ENCODE peak calls at places on chromosomes 1 and 21, in seven cellular contexts. O, L, F, R, C, V and U are unnamed samples.

GRCh38 chr21:38822754-38823374 is 17.1 kb downstream of the ETS2 start:
- DNase-seq in C (no peak), O (no peak), R (peak), L (no peak), F (no peak), V (no peak), U (no peak)

GRCh38 chr1:206895837-206896242 is 1.4 kb upstream of the IL24 start:
- DNase-seq in O (peak), V (no peak), L (no peak), F (no peak), C (no peak), R (no peak), U (no peak)

GRCh38 chr1:109191377-109191776 is 22.3 kb upstream of the SARS1 start:
- DNase-seq in F (no peak), R (no peak), C (no peak), O (no peak), L (no peak), V (no peak), U (no peak)

GRCh38 chr1:1360511-1361169 is 2.3 kb upstream of the MXRA8 start:
- DNase-seq in C (no peak), R (no peak), L (peak), O (peak), V (peak), F (peak), U (no peak)

GRCh38 chr1:54818461-54819194 is 17.5 kb upstream of the TTC22 start:
- DNase-seq in F (peak), R (no peak), C (no peak), O (no peak), V (no peak), L (no peak), U (no peak)

GRCh38 chr1:48673725-48674124 is 103.0 kb downstream of the BEND5 start:
- DNase-seq in C (no peak), F (no peak), R (no peak), L (peak), O (peak), V (no peak), U (no peak)

GRCh38 chr1:151277249-151277648 is 4.8 kb upstream of the ZNF687 start:
- DNase-seq in C (no peak), V (no peak), F (no peak), R (no peak), L (no peak), O (no peak), U (no peak)

GRCh38 chr1:157948547-157949152 is 44.8 kb upstream of the KIRREL1 start:
- DNase-seq in F (no peak), V (no peak), O (peak), R (no peak), L (peak), C (no peak), U (no peak)

GRCh38 chr1:28835237-28835650 is 23.3 kb downstream of the OPRD1 start:
- DNase-seq in L (no peak), C (no peak), V (no peak), O (no peak), F (no peak), R (no peak), U (no peak)

GRCh38 chr1:106564192-106564591 is 492.3 kb upstream of the PRMT6 start:
- DNase-seq in F (no peak), L (no peak), O (no peak), C (no peak), V (no peak), R (no peak), U (no peak)

GRCh38 chr21:35438643-35439404 is 389.7 kb upstream of the RUNX1 start:
- DNase-seq in C (no peak), R (no peak), O (no peak), V (no peak), L (no peak), F (no peak), U (no peak)

GRCh38 chr1:101079341-101079740 is 53.8 kb upstream of the DPH5 start:
- DNase-seq in C (no peak), F (no peak), R (no peak), O (no peak), V (no peak), L (no peak), U (no peak)

GRCh38 chr1:52680353-52680752 is 17.8 kb downstream of the COA7 start:
- DNase-seq in C (no peak), V (no peak), O (no peak), F (no peak), L (no peak), R (no peak), U (no peak)

GRCh38 chr1:208979776-208980175 is 603.7 kb upstream of the CAMK1G start:
- DNase-seq in R (no peak), V (no peak), L (no peak), F (no peak), C (no peak), O (peak), U (no peak)

GRCh38 chr1:12556368-12556930 is 61.6 kb downstream of the DHRS3 start:
- DNase-seq in V (peak), F (peak), O (no peak), C (peak), L (peak), R (no peak), U (no peak)

GRCh38 chr1:227920896-227921295 is 26.8 kb downstream of the WNT9A start:
- DNase-seq in C (no peak), R (no peak), L (no peak), V (no peak), F (no peak), O (no peak), U (no peak)

GRCh38 chr1:41823453-41823852 is 95.3 kb downstream of the HIVEP3 start:
- DNase-seq in F (no peak), C (peak), R (no peak), O (peak), V (peak), L (peak), U (no peak)

GRCh38 chr1:40039757-40040510 is 595 bp upstream of the CAP1 start:
- DNase-seq in L (peak), R (no peak), F (peak), V (peak), C (peak), O (peak), U (peak)

GRCh38 chr1:38085666-38086305 is 39.2 kb upstream of the POU3F1 start:
- DNase-seq in C (no peak), L (no peak), V (no peak), O (no peak), F (no peak), R (no peak), U (peak)

GRCh38 chr1:171117085-171117484 is 26.4 kb downstream of the FMO3 start:
- DNase-seq in C (no peak), F (no peak), L (no peak), O (no peak), V (no peak), R (no peak), U (no peak)

GRCh38 chr1:60960846-60961542 is 121.4 kb upstream of the NFIA start:
- DNase-seq in O (peak), L (peak), V (no peak), R (no peak), F (no peak), C (no peak), U (no peak)

GRCh38 chr1:235129774-235130570 is 1.3 kb upstream of the TOMM20 start:
- DNase-seq in O (no peak), F (no peak), C (no peak), L (no peak), V (no peak), R (no peak), U (no peak)

GRCh38 chr1:46804027-46804889 is 5.4 kb downstream of the CYP4B1 start:
- DNase-seq in O (no peak), L (no peak), R (peak), V (no peak), C (no peak), F (no peak), U (no peak)

GRCh38 chr1:66364578-66365391 is 169.2 kb upstream of the SGIP1 start:
- DNase-seq in R (no peak), V (no peak), L (no peak), C (no peak), F (no peak), O (peak), U (no peak)

GRCh38 chr1:101081496-101082282 is 56.1 kb upstream of the DPH5 start:
- DNase-seq in R (no peak), L (no peak), C (no peak), F (no peak), O (no peak), V (no peak), U (no peak)

GRCh38 chr1:119010201-119010600 is 22.1 kb upstream of the TBX15 start:
- DNase-seq in O (no peak), C (no peak), V (no peak), F (no peak), R (no peak), L (no peak), U (no peak)

GRCh38 chr1:223421025-223421424 is 27.8 kb downstream of the CCDC185 start:
- DNase-seq in F (no peak), C (no peak), R (no peak), O (no peak), V (no peak), L (no peak), U (no peak)

GRCh38 chr1:206748348-206749034 is 22.1 kb upstream of the IL19 start:
- DNase-seq in R (no peak), V (no peak), O (no peak), C (no peak), F (no peak), L (no peak), U (no peak)

GRCh38 chr1:16117936-16118335 is 37.9 kb downstream of the EPHA2 start:
- DNase-seq in V (no peak), C (no peak), L (no peak), F (no peak), R (no peak), O (no peak), U (no peak)

GRCh38 chr1:3338725-3339070 is 115.8 kb upstream of the ARHGEF16 start:
- DNase-seq in O (no peak), L (no peak), C (no peak), R (no peak), F (no peak), V (no peak), U (no peak)

GRCh38 chr1:94126651-94127050 is 5.7 kb upstream of the ABCA4 start:
- DNase-seq in O (no peak), R (no peak), L (no peak), F (no peak), C (no peak), V (no peak), U (no peak)

GRCh38 chr1:43549921-43550597 is 19.4 kb downstream of the PTPRF start:
- DNase-seq in V (peak), L (peak), O (peak), C (peak), R (no peak), F (peak), U (no peak)

GRCh38 chr1:76066390-76066789 is 8.2 kb upstream of the ST6GALNAC3 start:
- DNase-seq in R (no peak), F (no peak), O (peak), C (no peak), L (no peak), V (no peak), U (no peak)

GRCh38 chr1:240487493-240487892 is 124.5 kb downstream of the GREM2 start:
- DNase-seq in R (no peak), V (no peak), C (no peak), F (no peak), O (no peak), L (no peak), U (no peak)

GRCh38 chr21:45954921-45955320 is 26.6 kb upstream of the COL6A1 start:
- DNase-seq in V (no peak), L (no peak), O (no peak), C (no peak), R (no peak), F (no peak), U (no peak)

GRCh38 chr1:83905315-83905907 is 93.5 kb downstream of the TTLL7 start:
- DNase-seq in F (no peak), L (peak), V (no peak), C (no peak), R (no peak), O (peak), U (no peak)

GRCh38 chr1:102466487-102466886 is 469.8 kb upstream of the OLFM3 start:
- DNase-seq in C (no peak), O (no peak), R (no peak), L (no peak), F (no peak), V (no peak), U (no peak)

GRCh38 chr1:30719406-30720270 is 3.7 kb downstream of the MATN1 start:
- DNase-seq in C (no peak), L (no peak), O (peak), R (no peak), F (no peak), V (no peak), U (peak)
- TF ChIP-seq CTCF in C (no peak), L (no peak), O (peak), R (no peak), F (no peak), V (no peak), U (no peak)

GRCh38 chr1:156602557-156602993 is 1.3 kb upstream of the GPATCH4 start:
- DNase-seq in V (peak), C (no peak), F (peak), R (no peak), L (no peak), O (peak), U (no peak)
- H3K4me3 ChIP-seq in V (no peak), C (no peak), F (no peak), R (no peak), L (no peak), O (no peak), U (no peak)

GRCh38 chr1:198169704-198170103 is 12.9 kb downstream of the NEK7 start:
- DNase-seq in C (no peak), L (no peak), V (no peak), O (no peak), F (no peak), R (no peak), U (no peak)
- H3K27ac ChIP-seq in C (no peak), L (peak), V (no peak), O (no peak), F (no peak), R (no peak), U (no peak)

DNA sequence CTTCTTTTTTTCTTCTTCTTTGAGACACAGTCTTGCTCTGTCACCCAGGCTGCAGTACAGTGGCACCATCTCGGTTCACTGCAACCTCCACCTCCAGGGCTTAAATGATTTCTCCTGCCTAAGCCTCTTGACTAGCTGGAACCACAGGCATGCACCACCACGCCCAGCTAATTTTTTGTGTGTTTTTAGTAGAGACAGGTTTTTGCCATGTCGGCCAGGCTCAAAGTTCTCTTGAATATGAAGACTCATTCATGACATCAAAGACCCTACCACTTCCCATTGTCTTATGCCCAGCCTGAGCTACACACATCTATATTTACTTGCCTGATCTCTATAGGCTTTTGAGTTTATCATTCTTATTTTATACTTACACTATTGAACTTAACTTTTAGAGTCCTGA is 15.5 kb downstream of the PTPN22 start:
- DNase-seq in O (no peak), F (no peak), R (no peak), L (no peak), C (no peak), V (no peak), U (no peak)
- TF ChIP-seq CTCF in O (no peak), F (no peak), R (no peak), L (no peak), C (no peak), V (no peak), U (no peak)

DNA sequence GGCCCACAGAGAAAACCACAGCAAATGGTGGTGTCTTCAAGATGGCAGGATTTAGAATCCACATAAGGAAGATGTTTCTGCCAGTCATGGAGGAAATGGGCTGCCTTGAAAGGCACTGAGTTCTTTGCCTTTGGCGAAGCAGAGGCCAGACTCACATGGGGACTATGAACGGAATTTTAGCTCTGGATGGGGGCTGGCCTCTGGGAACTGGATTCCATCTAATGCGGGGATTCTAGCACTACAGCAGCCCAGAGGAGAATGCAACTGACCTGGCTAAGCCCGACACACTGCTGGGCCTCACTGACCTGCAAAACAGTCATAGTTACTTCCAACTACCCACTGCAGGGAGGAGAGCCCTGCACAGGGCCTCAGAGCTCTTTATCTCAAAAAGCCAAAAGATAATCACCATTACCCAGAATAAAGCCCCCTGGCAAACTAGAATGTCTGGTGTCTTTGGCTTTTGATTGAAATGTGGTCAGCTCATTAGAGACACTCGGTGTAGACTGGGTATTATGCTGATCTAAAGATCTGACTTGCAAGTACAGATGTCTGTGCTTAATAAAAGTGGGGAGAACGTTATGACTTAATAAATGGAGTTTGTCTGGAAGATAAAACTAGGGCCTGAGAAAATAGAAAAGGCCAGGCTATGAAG is 11.6 kb downstream of the HCRTR1 start:
- DNase-seq in R (no peak), O (no peak), C (no peak), L (no peak), F (no peak), V (no peak), U (no peak)
- H3K4me3 ChIP-seq in R (no peak), O (no peak), C (no peak), L (no peak), F (no peak), V (no peak), U (no peak)